ENCODE peak calls at places on chromosomes 1 and 21, in four cellular contexts. S is neural progenitor cell, B is fibroblast of lung, R is mammary epithelial cell. U is an unnamed sample.

GRCh38 chr1:236165238-236165981 is 23.1 kb downstream of the GPR137B start:
- DNase-seq in B (no peak), R (no peak), S (no peak), U (no peak)

GRCh38 chr1:81714636-81715035 is 86.1 kb upstream of the ADGRL2 start:
- DNase-seq in R (peak; percentile 32), B (no peak), S (no peak), U (no peak)

GRCh38 chr1:43452789-43453441 is 816 bp downstream of the HYI start:
- DNase-seq in S (peak; percentile 51), B (peak; percentile 71), R (no peak), U (no peak)

GRCh38 chr1:30085814-30086770 is 637.3 kb downstream of the MATN1 start:
- DNase-seq in B (peak; percentile 56), S (peak; percentile 96), R (no peak), U (peak; percentile 75)

GRCh38 chr1:66510407-66510806 is 23.5 kb upstream of the SGIP1 start:
- DNase-seq in S (no peak), R (no peak), B (no peak), U (no peak)

GRCh38 chr1:159554681-159555080 is 18.9 kb upstream of the OR10J5 start:
- DNase-seq in R (peak; percentile 1), S (no peak), B (no peak), U (no peak)

GRCh38 chr1:97123717-97124446 is 402.3 kb downstream of the PTBP2 start:
- DNase-seq in S (no peak), B (peak; percentile 11), R (no peak), U (no peak)

GRCh38 chr1:155170101-155170785 is 2.9 kb downstream of the KRTCAP2 start:
- DNase-seq in B (no peak), R (no peak), S (no peak), U (peak; percentile 36)

GRCh38 chr1:24416666-24417391 is 1.2 kb downstream of the NIPAL3 start:
- DNase-seq in R (peak; percentile 94), B (peak; percentile 100), S (no peak), U (peak; percentile 86)

GRCh38 chr1:35115459-35116383 is 36.5 kb downstream of the ZMYM1 start:
- DNase-seq in S (no peak), R (no peak), B (peak; percentile 10), U (no peak)

GRCh38 chr21:42855143-42855936 is 24.0 kb downstream of the WDR4 start:
- DNase-seq in R (no peak), S (no peak), B (no peak), U (no peak)

GRCh38 chr1:111920221-111921024 is 69.0 kb downstream of the KCND3 start:
- DNase-seq in B (peak; percentile 20), S (no peak), R (peak; percentile 63), U (no peak)

GRCh38 chr1:212161231-212161781 is 123.9 kb upstream of the PPP2R5A start:
- DNase-seq in S (no peak), R (peak; percentile 86), B (peak; percentile 91), U (peak; percentile 19)

GRCh38 chr1:198913667-198914066 is 274.8 kb downstream of the PTPRC start:
- DNase-seq in S (no peak), R (no peak), B (no peak), U (no peak)

GRCh38 chr1:45370575-45370974 is 30.3 kb upstream of the MUTYH start:
- DNase-seq in S (no peak), B (no peak), R (no peak), U (no peak)
- H2AFZ ChIP-seq in S (no peak overlapping the region), B (no peak overlapping the region), R (no peak overlapping the region), U (no peak overlapping the region)

DNA sequence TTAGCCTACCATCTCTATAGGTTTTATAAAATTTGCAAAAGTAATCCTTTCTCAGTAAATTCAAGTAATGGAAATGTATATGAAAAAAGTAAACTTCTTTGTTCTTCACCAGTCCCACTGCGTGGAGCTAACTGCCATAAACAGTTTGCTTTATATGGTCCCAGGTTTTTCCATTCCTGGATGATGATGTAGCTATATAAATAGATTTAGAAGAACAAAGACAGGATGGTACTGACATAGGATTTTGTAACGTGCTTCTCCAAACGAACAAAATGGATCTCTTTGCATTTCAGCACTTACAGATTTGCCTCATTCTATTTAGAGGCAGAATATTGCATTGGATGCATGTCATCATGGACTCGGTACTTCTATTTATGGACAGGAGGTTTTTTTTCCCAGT is 57.3 kb downstream of the SMYD2 start:
- DNase-seq in S (no peak), B (peak; percentile 24), R (no peak), U (no peak)
- H3K4me3 ChIP-seq in S (no peak overlapping the region), B (no peak overlapping the region), R (no peak overlapping the region), U (no peak overlapping the region)

GRCh38 chr1:109876617-109877319 is 33.9 kb upstream of the CSF1 start:
- DNase-seq in B (peak; percentile 59), R (no peak), S (peak; percentile 31), U (no peak)
- H3K27ac ChIP-seq in B (peak overlapping the region; percentile 80), R (peak overlapping the region; percentile 19), S (peak overlapping the region; percentile 69), U (no peak overlapping the region)

GRCh38 chr1:28412731-28413130 is 43.2 kb downstream of the PHACTR4 start:
- DNase-seq in S (no peak), B (peak; percentile 63), R (peak; percentile 13), U (peak; percentile 44)

GRCh38 chr1:28416509-28417194 is 47.1 kb downstream of the PHACTR4 start:
- DNase-seq in B (peak; percentile 26), S (no peak), R (peak; percentile 40), U (no peak)

GRCh38 chr1:28409066-28409465 is 39.5 kb downstream of the PHACTR4 start:
- DNase-seq in S (no peak), B (no peak), R (no peak), U (no peak)

GRCh38 chr1:28415246-28415645 is 45.7 kb downstream of the PHACTR4 start:
- DNase-seq in S (no peak), R (no peak), B (no peak), U (no peak)

GRCh38 chr1:28411656-28412055 is 42.1 kb downstream of the PHACTR4 start:
- DNase-seq in R (no peak), B (no peak), S (no peak), U (no peak)
- H2AFZ ChIP-seq in R (no peak overlapping the region), B (no peak overlapping the region), S (no peak overlapping the region), U (no peak overlapping the region)

GRCh38 chr21:20306836-20307235 is 691.4 kb upstream of the NCAM2 start:
- DNase-seq in R (no peak), B (no peak), S (no peak), U (no peak)

GRCh38 chr21:20302084-20302483 is 696.1 kb upstream of the NCAM2 start:
- DNase-seq in R (no peak), S (no peak), B (no peak), U (no peak)

GRCh38 chr21:20301395-20301794 is 696.8 kb upstream of the NCAM2 start:
- DNase-seq in R (no peak), S (no peak), B (no peak), U (no peak)
- H3K4me3 ChIP-seq in R (no peak overlapping the region), S (no peak overlapping the region), B (no peak overlapping the region), U (no peak overlapping the region)

GRCh38 chr21:41634211-41634694 is 126.3 kb upstream of the TMPRSS2 start:
- DNase-seq in S (no peak), R (peak; percentile 98), B (no peak), U (no peak)
- H3K27ac ChIP-seq in S (no peak overlapping the region), R (peak overlapping the region; percentile 89), B (no peak overlapping the region), U (no peak overlapping the region)

U was measured in Karpas-422.